ENCODE peak calls at places on chromosomes 3 and 15, in nine cellular contexts. One of them, this sample, is unnamed.

GRCh38 chr3:12483364-12483763 is 916 bp upstream of the TSEN2 start:
- DNase-seq in activated naive CD8-positive, alpha-beta T cell treated with anti-CD3 and anti-CD28 coated beads, Interleukin-2, amount 50 U/mL, for 24 hours: no peak
- DNase-seq in mesothelial cell of epicardium: no peak
- DNase-seq in frontal cortex: no peak
- DNase-seq in substantia nigra: no peak
- DNase-seq in NCI-H1105 treated with DMSO at 0.1 percent for 48 hours: peak
- DNase-seq in CD8-positive, alpha-beta memory T cell: no peak
- DNase-seq in BJ: no peak
- DNase-seq in GM20000: no peak
- DNase-seq in this sample: peak

GRCh38 chr3:142863010-142863787 is 25.7 kb downstream of the PCOLCE2 start:
- DNase-seq in activated naive CD8-positive, alpha-beta T cell treated with anti-CD3 and anti-CD28 coated beads, Interleukin-2, amount 50 U/mL, for 24 hours: peak
- DNase-seq in mesothelial cell of epicardium: no peak
- DNase-seq in frontal cortex: no peak
- DNase-seq in substantia nigra: no peak
- DNase-seq in NCI-H1105 treated with DMSO at 0.1 percent for 48 hours: no peak
- DNase-seq in CD8-positive, alpha-beta memory T cell: no peak
- DNase-seq in BJ: no peak
- DNase-seq in GM20000: no peak
- DNase-seq in this sample: peak

GRCh38 chr15:80937718-80938117 is 51.9 kb downstream of the MESD start:
- DNase-seq in activated naive CD8-positive, alpha-beta T cell treated with anti-CD3 and anti-CD28 coated beads, Interleukin-2, amount 50 U/mL, for 24 hours: no peak
- DNase-seq in mesothelial cell of epicardium: no peak
- DNase-seq in frontal cortex: no peak
- DNase-seq in substantia nigra: no peak
- DNase-seq in NCI-H1105 treated with DMSO at 0.1 percent for 48 hours: no peak
- DNase-seq in CD8-positive, alpha-beta memory T cell: no peak
- DNase-seq in BJ: no peak
- DNase-seq in GM20000: no peak
- DNase-seq in this sample: no peak

GRCh38 chr3:52343946-52344600 is 28.0 kb downstream of the DNAH1 start:
- DNase-seq in activated naive CD8-positive, alpha-beta T cell treated with anti-CD3 and anti-CD28 coated beads, Interleukin-2, amount 50 U/mL, for 24 hours: no peak
- DNase-seq in mesothelial cell of epicardium: no peak
- DNase-seq in frontal cortex: no peak
- DNase-seq in substantia nigra: no peak
- DNase-seq in NCI-H1105 treated with DMSO at 0.1 percent for 48 hours: no peak
- DNase-seq in CD8-positive, alpha-beta memory T cell: peak
- DNase-seq in BJ: no peak
- DNase-seq in GM20000: no peak
- DNase-seq in this sample: no peak

GRCh38 chr3:126748701-126749546 is 44.9 kb downstream of the CHCHD6 start:
- DNase-seq in activated naive CD8-positive, alpha-beta T cell treated with anti-CD3 and anti-CD28 coated beads, Interleukin-2, amount 50 U/mL, for 24 hours: no peak
- DNase-seq in mesothelial cell of epicardium: no peak
- DNase-seq in frontal cortex: no peak
- DNase-seq in substantia nigra: no peak
- DNase-seq in NCI-H1105 treated with DMSO at 0.1 percent for 48 hours: no peak
- DNase-seq in CD8-positive, alpha-beta memory T cell: no peak
- DNase-seq in BJ: no peak
- DNase-seq in GM20000: no peak
- DNase-seq in this sample: no peak

GRCh38 chr3:75332784-75333183 is 331.3 kb upstream of the FRG2C start:
- DNase-seq in activated naive CD8-positive, alpha-beta T cell treated with anti-CD3 and anti-CD28 coated beads, Interleukin-2, amount 50 U/mL, for 24 hours: no peak
- DNase-seq in mesothelial cell of epicardium: no peak
- DNase-seq in frontal cortex: no peak
- DNase-seq in substantia nigra: no peak
- DNase-seq in NCI-H1105 treated with DMSO at 0.1 percent for 48 hours: no peak
- DNase-seq in CD8-positive, alpha-beta memory T cell: no peak
- DNase-seq in BJ: no peak
- DNase-seq in GM20000: no peak
- DNase-seq in this sample: no peak

GRCh38 chr3:13515786-13516783 is 32.8 kb upstream of the FBLN2 start:
- DNase-seq in activated naive CD8-positive, alpha-beta T cell treated with anti-CD3 and anti-CD28 coated beads, Interleukin-2, amount 50 U/mL, for 24 hours: no peak
- DNase-seq in mesothelial cell of epicardium: no peak
- DNase-seq in frontal cortex: no peak
- DNase-seq in substantia nigra: no peak
- DNase-seq in NCI-H1105 treated with DMSO at 0.1 percent for 48 hours: no peak
- DNase-seq in CD8-positive, alpha-beta memory T cell: no peak
- DNase-seq in BJ: no peak
- DNase-seq in GM20000: no peak
- DNase-seq in this sample: no peak

GRCh38 chr15:92619380-92620101 is 36.0 kb downstream of the FAM174B start:
- DNase-seq in activated naive CD8-positive, alpha-beta T cell treated with anti-CD3 and anti-CD28 coated beads, Interleukin-2, amount 50 U/mL, for 24 hours: no peak
- DNase-seq in mesothelial cell of epicardium: no peak
- DNase-seq in frontal cortex: no peak
- DNase-seq in substantia nigra: no peak
- DNase-seq in NCI-H1105 treated with DMSO at 0.1 percent for 48 hours: no peak
- DNase-seq in CD8-positive, alpha-beta memory T cell: no peak
- DNase-seq in BJ: peak
- DNase-seq in GM20000: no peak
- DNase-seq in this sample: no peak

GRCh38 chr15:63601026-63601726 is 4.0 kb downstream of the FBXL22 start:
- DNase-seq in activated naive CD8-positive, alpha-beta T cell treated with anti-CD3 and anti-CD28 coated beads, Interleukin-2, amount 50 U/mL, for 24 hours: peak
- DNase-seq in mesothelial cell of epicardium: no peak
- DNase-seq in frontal cortex: peak
- DNase-seq in substantia nigra: no peak
- DNase-seq in NCI-H1105 treated with DMSO at 0.1 percent for 48 hours: peak
- DNase-seq in CD8-positive, alpha-beta memory T cell: peak
- DNase-seq in BJ: no peak
- DNase-seq in GM20000: peak
- DNase-seq in this sample: peak

GRCh38 chr15:81155375-81156218 is 21.5 kb downstream of the CFAP161 start:
- DNase-seq in activated naive CD8-positive, alpha-beta T cell treated with anti-CD3 and anti-CD28 coated beads, Interleukin-2, amount 50 U/mL, for 24 hours: no peak
- DNase-seq in mesothelial cell of epicardium: no peak
- DNase-seq in frontal cortex: peak
- DNase-seq in substantia nigra: no peak
- DNase-seq in NCI-H1105 treated with DMSO at 0.1 percent for 48 hours: no peak
- DNase-seq in CD8-positive, alpha-beta memory T cell: no peak
- DNase-seq in BJ: no peak
- DNase-seq in GM20000: peak
- DNase-seq in this sample: peak

GRCh38 chr3:49723301-49723630 is 485 bp downstream of the GMPPB start:
- DNase-seq in activated naive CD8-positive, alpha-beta T cell treated with anti-CD3 and anti-CD28 coated beads, Interleukin-2, amount 50 U/mL, for 24 hours: peak
- DNase-seq in mesothelial cell of epicardium: no peak
- DNase-seq in frontal cortex: no peak
- DNase-seq in substantia nigra: peak
- DNase-seq in NCI-H1105 treated with DMSO at 0.1 percent for 48 hours: peak
- DNase-seq in CD8-positive, alpha-beta memory T cell: peak
- DNase-seq in BJ: no peak
- DNase-seq in GM20000: peak
- DNase-seq in this sample: peak

GRCh38 chr3:149414557-149415231 is 37.2 kb upstream of the TM4SF1 start:
- DNase-seq in activated naive CD8-positive, alpha-beta T cell treated with anti-CD3 and anti-CD28 coated beads, Interleukin-2, amount 50 U/mL, for 24 hours: no peak
- DNase-seq in mesothelial cell of epicardium: no peak
- DNase-seq in frontal cortex: no peak
- DNase-seq in substantia nigra: no peak
- DNase-seq in NCI-H1105 treated with DMSO at 0.1 percent for 48 hours: no peak
- DNase-seq in CD8-positive, alpha-beta memory T cell: no peak
- DNase-seq in BJ: no peak
- DNase-seq in GM20000: no peak
- DNase-seq in this sample: no peak

This sample was measured in ELR.